ENCODE peak calls at places on chromosomes 1 and 21, in five cellular contexts. D, O, X, R and T are unnamed samples.
A peak's percentile ranks its signal among the peaks of the same experiment; 100 is the strongest.

GRCh38 chr1:93155335-93155734 is 24.9 kb downstream of the TMED5 start:
- DNase-seq in R (no peak), D (no peak), X (no peak), O (no peak), T (no peak)

GRCh38 chr1:26993237-26994019 is at the start of gene TRNP1:
- DNase-seq in R (no peak), X (peak; percentile 84), D (peak; percentile 97), O (peak; percentile 81), T (peak; percentile 96)

GRCh38 chr1:36248250-36248894 is 24.1 kb downstream of the THRAP3 start:
- DNase-seq in D (no peak), R (peak; percentile 50), X (peak; percentile 68), O (no peak), T (no peak)

GRCh38 chr1:246161626-246162025 is 345.5 kb downstream of the SMYD3 start:
- DNase-seq in R (peak; percentile 38), X (no peak), D (no peak), O (no peak), T (no peak)

GRCh38 chr1:227549892-227550291 is 13.5 kb upstream of the ZNF678 start:
- DNase-seq in X (no peak), O (no peak), R (no peak), D (no peak), T (no peak)

GRCh38 chr1:116208136-116208535 is 96.9 kb downstream of the MAB21L3 start:
- DNase-seq in D (no peak), R (no peak), X (no peak), O (no peak), T (no peak)

GRCh38 chr1:108012553-108012952 is 47.6 kb upstream of the VAV3 start:
- DNase-seq in O (no peak), D (no peak), R (no peak), X (no peak), T (no peak)

GRCh38 chr1:59498640-59499039 is 201.7 kb downstream of the FGGY start:
- DNase-seq in X (no peak), R (no peak), D (no peak), O (no peak), T (no peak)

GRCh38 chr1:116916533-116917460 is 7.1 kb downstream of the PTGFRN start:
- DNase-seq in X (no peak), D (no peak), R (no peak), O (no peak), T (no peak)

GRCh38 chr1:204241050-204241449 is 27.3 kb upstream of the GOLT1A start:
- DNase-seq in X (no peak), D (peak; percentile 57), O (no peak), R (no peak), T (no peak)

GRCh38 chr1:226054519-226055327 is 7.8 kb upstream of the H3-3A start:
- DNase-seq in X (no peak), R (no peak), O (no peak), D (no peak), T (no peak)

GRCh38 chr1:210588357-210588756 is 259.7 kb downstream of the HHAT start:
- DNase-seq in O (no peak), D (no peak), R (no peak), X (no peak), T (no peak)
- TF ChIP-seq CTCF in O (no peak), D (no peak), R (no peak), X (no peak), T (no peak)

DNA sequence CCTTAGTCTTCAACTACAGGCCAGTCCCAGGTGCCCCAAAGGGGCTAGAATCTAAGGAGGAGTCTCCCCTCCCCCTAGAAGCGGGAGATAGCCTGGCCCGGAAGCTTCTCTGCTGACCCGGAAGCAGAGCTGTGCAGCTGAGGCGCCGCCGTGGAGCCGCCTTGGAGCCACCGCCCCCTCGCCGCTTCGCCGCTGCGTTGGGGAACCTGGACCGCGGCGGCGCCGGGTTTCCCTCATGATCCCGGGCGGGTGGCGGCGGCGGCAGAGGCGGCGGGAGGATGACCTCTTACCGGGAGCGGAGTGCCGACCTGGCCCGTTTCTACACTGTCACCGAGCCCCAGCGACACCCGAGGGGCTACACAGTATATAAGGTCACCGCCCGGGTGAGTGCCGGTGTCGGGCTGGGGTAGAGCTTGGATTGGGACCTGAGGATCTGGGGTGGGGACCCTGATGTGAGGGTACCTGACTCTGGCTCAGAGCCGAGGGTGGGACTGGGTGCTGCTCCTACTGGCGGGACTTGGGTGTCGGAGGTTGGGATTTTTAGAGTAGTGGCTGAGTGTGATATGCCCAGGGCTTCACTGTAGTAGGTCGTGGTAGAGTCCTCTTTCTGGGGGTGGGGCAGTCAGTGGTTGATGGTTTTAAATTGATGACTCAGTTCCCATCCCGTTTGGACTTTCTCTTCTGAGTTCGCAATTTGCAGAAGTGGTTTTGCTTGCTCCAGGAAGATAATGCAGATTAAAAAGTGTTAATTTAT is at the start of gene RPS6KC1:
- DNase-seq in X (peak; percentile 69), R (peak; percentile 20), D (peak; percentile 92), O (peak; percentile 84), T (peak; percentile 91)
- TF ChIP-seq CTCF in X (no peak), R (no peak), D (peak; percentile 39), O (no peak), T (no peak)

GRCh38 chr1:154969246-154969645 is 1.3 kb downstream of the SHC1 start:
- DNase-seq in X (no peak), R (no peak), D (no peak), O (no peak), T (no peak)

GRCh38 chr1:154971341-154971998 is 923 bp upstream of the SHC1 start:
- DNase-seq in R (no peak), X (no peak), O (no peak), D (no peak), T (no peak)

GRCh38 chr1:154972213-154972516 is 1.6 kb upstream of the SHC1 start:
- DNase-seq in D (no peak), R (no peak), X (no peak), O (no peak), T (no peak)

GRCh38 chr1:154969741-154970452 is 650 bp downstream of the SHC1 start:
- DNase-seq in R (no peak), X (no peak), D (no peak), O (no peak), T (no peak)

GRCh38 chr1:154970631-154971340 is at the start of gene SHC1:
- DNase-seq in D (peak; percentile 97), X (peak; percentile 96), R (peak; percentile 76), O (no peak), T (peak; percentile 77)
- TF ChIP-seq CTCF in D (no peak), X (no peak), R (no peak), O (no peak), T (no peak)

GRCh38 chr1:17572264-17572985 is 32.9 kb downstream of the ARHGEF10L start:
- DNase-seq in O (peak; percentile 18), R (no peak), D (peak; percentile 87), X (no peak), T (no peak)
- TF ChIP-seq CTCF in O (peak; percentile 20), R (no peak), D (peak; percentile 77), X (peak; percentile 30), T (peak; percentile 15)

GRCh38 chr1:230169454-230170152 is 102.6 kb downstream of the GALNT2 start:
- DNase-seq in R (no peak), D (peak; percentile 24), X (no peak), O (peak; percentile 46), T (no peak)

GRCh38 chr1:230170153-230170547 is 103.1 kb downstream of the GALNT2 start:
- DNase-seq in X (no peak), O (no peak), D (no peak), R (no peak), T (peak; percentile 46)

GRCh38 chr1:230166366-230167132 is 99.5 kb downstream of the GALNT2 start:
- DNase-seq in R (no peak), O (no peak), X (no peak), D (peak; percentile 28), T (no peak)

GRCh38 chr1:230165526-230165925 is 98.5 kb downstream of the GALNT2 start:
- DNase-seq in X (no peak), R (no peak), O (no peak), D (peak; percentile 25), T (no peak)

DNA sequence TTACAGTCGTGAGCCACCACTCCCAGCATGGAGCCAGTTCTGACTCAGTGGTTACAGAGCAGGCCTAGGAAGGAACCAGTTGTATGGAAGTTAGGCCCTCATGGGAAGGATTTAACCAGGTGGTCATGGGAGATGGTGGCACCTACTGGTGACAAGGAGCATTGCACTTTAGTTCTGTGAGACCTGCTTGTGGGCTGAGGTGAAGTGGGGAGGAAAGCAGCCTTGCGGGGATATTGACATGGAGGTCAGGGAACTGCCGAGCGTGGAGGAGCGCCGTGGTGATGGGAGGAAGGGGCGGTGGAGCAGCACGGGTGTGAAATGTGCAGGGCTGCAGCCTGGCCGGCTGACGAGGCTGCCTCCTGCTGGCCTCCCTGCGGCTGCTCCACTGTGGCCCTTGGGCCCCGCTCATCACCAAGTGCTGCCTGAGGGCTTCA is 100.4 kb downstream of the GALNT2 start:
- DNase-seq in X (no peak), R (no peak), O (peak; percentile 70), D (peak; percentile 72), T (peak; percentile 56)
- TF ChIP-seq CTCF in X (peak; percentile 32), R (peak; percentile 47), O (peak; percentile 89), D (peak; percentile 76), T (peak; percentile 55)

GRCh38 chr1:68346192-68346808 is 103.5 kb downstream of the RPE65 start:
- DNase-seq in O (no peak), D (no peak), X (no peak), R (no peak), T (peak; percentile 8)
- TF ChIP-seq CTCF in O (peak; percentile 25), D (peak; percentile 71), X (peak; percentile 60), R (peak; percentile 57), T (no peak)

GRCh38 chr1:181423301-181423918 is 59.9 kb upstream of the CACNA1E start:
- DNase-seq in O (no peak), R (no peak), D (peak; percentile 85), X (no peak), T (peak; percentile 65)
- TF ChIP-seq CTCF in O (no peak), R (peak; percentile 36), D (peak; percentile 77), X (peak; percentile 45), T (peak; percentile 5)

GRCh38 chr21:27528697-27529096 is 561.8 kb upstream of the ADAMTS5 start:
- DNase-seq in R (no peak), O (no peak), X (no peak), D (no peak), T (no peak)

GRCh38 chr21:27532081-27532480 is 565.2 kb upstream of the ADAMTS5 start:
- DNase-seq in X (no peak), D (no peak), O (no peak), R (no peak), T (no peak)

GRCh38 chr21:27525780-27526179 is 558.9 kb upstream of the ADAMTS5 start:
- DNase-seq in R (no peak), D (no peak), X (no peak), O (no peak), T (no peak)

DNA sequence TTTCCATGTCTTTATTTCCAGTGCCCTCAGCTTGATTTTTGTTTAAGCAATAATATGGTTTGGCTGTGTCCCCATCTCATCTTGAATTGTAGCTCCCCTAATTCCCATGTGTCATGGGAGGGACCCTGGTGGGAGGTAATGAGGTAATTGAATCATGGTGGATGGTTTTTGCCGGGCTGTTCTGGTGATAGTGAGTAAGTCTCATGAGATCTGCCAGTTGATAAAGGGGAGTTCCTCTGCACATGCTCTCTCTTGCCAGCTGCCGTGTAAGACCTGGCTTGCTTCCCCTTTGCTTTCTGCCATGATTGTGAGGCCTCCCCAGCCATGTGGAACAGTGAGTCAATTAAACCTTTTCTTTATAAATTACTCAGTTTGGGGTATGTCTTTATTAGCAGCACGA is 559.6 kb upstream of the ADAMTS5 start:
- DNase-seq in R (no peak), D (no peak), X (no peak), O (no peak), T (no peak)
- TF ChIP-seq CTCF in R (no peak), D (no peak), X (no peak), O (no peak), T (no peak)

GRCh38 chr21:43268804-43269186 is 100.0 kb downstream of the CRYAA start:
- DNase-seq in X (peak; percentile 41), R (no peak), O (no peak), D (no peak), T (no peak)
- TF ChIP-seq CTCF in X (no peak), R (no peak), O (no peak), D (no peak), T (no peak)